ENCODE peak calls at places on chromosomes 1 and 21, in six cellular contexts. One of them, this sample, is unnamed.

GRCh38 chr1:184947497-184948256 is 26.6 kb downstream of the NIBAN1 start:
- DNase-seq in neural progenitor cell: no peak
- DNase-seq in mucosa of descending colon: no peak
- DNase-seq in lung: no peak
- DNase-seq in kidney: no peak
- DNase-seq in left lung: peak; percentile 68
- DNase-seq in this sample: no peak

GRCh38 chr1:153527023-153527724 is 8.6 kb downstream of the S100A6 start:
- DNase-seq in neural progenitor cell: no peak
- DNase-seq in mucosa of descending colon: no peak
- DNase-seq in lung: no peak
- DNase-seq in kidney: no peak
- DNase-seq in left lung: no peak
- DNase-seq in this sample: no peak

GRCh38 chr21:29092102-29092959 is 18.9 kb upstream of the CCT8 start:
- DNase-seq in neural progenitor cell: no peak
- DNase-seq in mucosa of descending colon: no peak
- DNase-seq in lung: no peak
- DNase-seq in kidney: no peak
- DNase-seq in left lung: no peak
- DNase-seq in this sample: no peak

GRCh38 chr1:234921266-234922062 is 207.2 kb downstream of the TOMM20 start:
- DNase-seq in neural progenitor cell: no peak
- DNase-seq in mucosa of descending colon: no peak
- DNase-seq in lung: no peak
- DNase-seq in kidney: peak; percentile 89
- DNase-seq in left lung: no peak
- DNase-seq in this sample: peak; percentile 63

GRCh38 chr1:234961468-234962339 is 166.9 kb downstream of the TOMM20 start:
- DNase-seq in neural progenitor cell: no peak
- DNase-seq in mucosa of descending colon: peak; percentile 76
- DNase-seq in lung: no peak
- DNase-seq in kidney: no peak
- DNase-seq in left lung: no peak
- DNase-seq in this sample: peak; percentile 90

GRCh38 chr1:37602750-37603694 is 7.3 kb upstream of the GNL2 start:
- DNase-seq in neural progenitor cell: peak; percentile 87
- DNase-seq in mucosa of descending colon: peak; percentile 48
- DNase-seq in lung: no peak
- DNase-seq in kidney: no peak
- DNase-seq in left lung: no peak
- DNase-seq in this sample: no peak

GRCh38 chr1:230308039-230308438 is 118.1 kb downstream of the PGBD5 start:
- DNase-seq in neural progenitor cell: no peak
- DNase-seq in mucosa of descending colon: peak; percentile 97
- DNase-seq in lung: peak; percentile 72
- DNase-seq in kidney: peak; percentile 96
- DNase-seq in left lung: peak; percentile 85
- DNase-seq in this sample: peak; percentile 96

GRCh38 chr1:111733183-111733995 is 5.8 kb downstream of the INKA2 start:
- DNase-seq in neural progenitor cell: no peak
- DNase-seq in mucosa of descending colon: peak; percentile 15
- DNase-seq in lung: peak; percentile 66
- DNase-seq in kidney: peak; percentile 82
- DNase-seq in left lung: peak; percentile 78
- DNase-seq in this sample: no peak

GRCh38 chr1:24003331-24003972 is 23.3 kb upstream of the SRSF10 start:
- DNase-seq in neural progenitor cell: peak; percentile 47
- DNase-seq in mucosa of descending colon: no peak
- DNase-seq in lung: no peak
- DNase-seq in kidney: no peak
- DNase-seq in left lung: no peak
- DNase-seq in this sample: no peak

GRCh38 chr1:50735443-50735842 is 224.6 kb downstream of the FAF1 start:
- DNase-seq in neural progenitor cell: peak; percentile 18
- DNase-seq in mucosa of descending colon: peak; percentile 17
- DNase-seq in lung: no peak
- DNase-seq in kidney: no peak
- DNase-seq in left lung: no peak
- DNase-seq in this sample: no peak

GRCh38 chr1:41639332-41639936 is 155.0 kb upstream of the EDN2 start:
- DNase-seq in neural progenitor cell: no peak
- DNase-seq in mucosa of descending colon: peak; percentile 17
- DNase-seq in lung: no peak
- DNase-seq in kidney: no peak
- DNase-seq in left lung: no peak
- DNase-seq in this sample: peak; percentile 6

GRCh38 chr1:39076127-39076798 is 50.1 kb downstream of the NDUFS5 start:
- DNase-seq in neural progenitor cell: no peak
- DNase-seq in mucosa of descending colon: peak; percentile 37
- DNase-seq in lung: no peak
- DNase-seq in kidney: peak; percentile 87
- DNase-seq in left lung: no peak
- DNase-seq in this sample: no peak

GRCh38 chr1:220062629-220063028 is 16.3 kb upstream of the EPRS1 start:
- DNase-seq in neural progenitor cell: no peak
- DNase-seq in mucosa of descending colon: no peak
- DNase-seq in lung: no peak
- DNase-seq in kidney: no peak
- DNase-seq in left lung: no peak
- DNase-seq in this sample: no peak

GRCh38 chr1:70044832-70045231 is 160.5 kb downstream of the LRRC40 start:
- DNase-seq in neural progenitor cell: no peak
- DNase-seq in mucosa of descending colon: no peak
- DNase-seq in lung: no peak
- DNase-seq in kidney: no peak
- DNase-seq in left lung: no peak
- DNase-seq in this sample: peak; percentile 21

GRCh38 chr1:23995431-23995837 is 15.3 kb upstream of the SRSF10 start:
- DNase-seq in neural progenitor cell: no peak
- DNase-seq in mucosa of descending colon: no peak
- DNase-seq in lung: no peak
- DNase-seq in kidney: no peak
- DNase-seq in left lung: no peak
- DNase-seq in this sample: no peak

GRCh38 chr1:53412285-53413174 is 46.7 kb upstream of the DMRTB1 start:
- DNase-seq in neural progenitor cell: no peak
- DNase-seq in mucosa of descending colon: no peak
- DNase-seq in lung: no peak
- DNase-seq in kidney: no peak
- DNase-seq in left lung: no peak
- DNase-seq in this sample: peak; percentile 81

GRCh38 chr1:198669023-198669698 is 30.3 kb downstream of the PTPRC start:
- DNase-seq in neural progenitor cell: no peak
- DNase-seq in mucosa of descending colon: no peak
- DNase-seq in lung: no peak
- DNase-seq in kidney: no peak
- DNase-seq in left lung: no peak
- DNase-seq in this sample: no peak

GRCh38 chr1:7654725-7655124 is 116.4 kb upstream of the VAMP3 start:
- DNase-seq in neural progenitor cell: no peak
- DNase-seq in mucosa of descending colon: no peak
- DNase-seq in lung: no peak
- DNase-seq in kidney: no peak
- DNase-seq in left lung: no peak
- DNase-seq in this sample: no peak

GRCh38 chr1:101485712-101486111 is 248.9 kb downstream of the S1PR1 start:
- DNase-seq in neural progenitor cell: no peak
- DNase-seq in mucosa of descending colon: no peak
- DNase-seq in lung: no peak
- DNase-seq in kidney: no peak
- DNase-seq in left lung: no peak
- DNase-seq in this sample: no peak

GRCh38 chr21:42939581-42940413 is 14.4 kb upstream of the ERVH48-1 start:
- DNase-seq in neural progenitor cell: no peak
- DNase-seq in mucosa of descending colon: peak; percentile 62
- DNase-seq in lung: peak; percentile 84
- DNase-seq in kidney: no peak
- DNase-seq in left lung: no peak
- DNase-seq in this sample: peak; percentile 62

GRCh38 chr1:94892604-94893280 is 34.2 kb downstream of the CNN3 start:
- DNase-seq in neural progenitor cell: no peak
- DNase-seq in mucosa of descending colon: peak; percentile 61
- DNase-seq in lung: no peak
- DNase-seq in kidney: no peak
- DNase-seq in left lung: no peak
- DNase-seq in this sample: no peak

GRCh38 chr1:115213130-115213529 is 123.8 kb upstream of the TSPAN2 start:
- DNase-seq in neural progenitor cell: no peak
- DNase-seq in mucosa of descending colon: no peak
- DNase-seq in lung: no peak
- DNase-seq in kidney: no peak
- DNase-seq in left lung: no peak
- DNase-seq in this sample: no peak

GRCh38 chr1:157133431-157133830 is 4.8 kb downstream of the ETV3 start:
- DNase-seq in neural progenitor cell: no peak
- DNase-seq in mucosa of descending colon: no peak
- DNase-seq in lung: no peak
- DNase-seq in kidney: no peak
- DNase-seq in left lung: no peak
- DNase-seq in this sample: no peak

DNA sequence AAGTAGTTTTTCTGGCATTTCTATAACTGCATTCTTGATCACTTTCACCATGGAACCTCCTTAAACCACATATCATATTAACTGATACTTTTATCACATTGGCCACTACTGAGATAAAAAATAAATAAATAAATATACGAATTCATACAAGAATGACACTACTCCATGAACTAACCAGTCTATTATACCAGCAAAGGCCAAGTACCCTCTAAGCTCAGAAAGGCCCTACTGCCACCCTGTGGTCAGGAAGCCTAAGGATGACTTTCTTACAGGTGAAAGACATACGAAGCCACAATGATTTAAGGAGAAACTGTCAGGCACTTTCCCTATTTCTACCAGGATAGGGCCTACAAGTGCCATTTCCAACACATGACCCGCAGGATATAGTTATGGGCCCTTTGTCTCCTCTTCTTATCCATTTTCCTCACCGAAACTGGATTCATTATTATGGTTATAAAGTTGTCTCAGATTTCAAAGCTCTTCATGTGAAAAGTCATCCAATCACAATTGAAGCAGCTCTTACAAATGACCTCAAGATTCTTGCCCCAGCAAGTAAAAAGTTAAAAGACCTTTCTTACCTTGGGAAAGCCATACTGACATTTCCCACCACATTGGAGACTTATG is 23.9 kb downstream of the DNAJC8 start:
- DNase-seq in neural progenitor cell: peak; percentile 66
- DNase-seq in mucosa of descending colon: peak; percentile 85
- DNase-seq in lung: peak; percentile 52
- DNase-seq in kidney: no peak
- DNase-seq in left lung: no peak
- DNase-seq in this sample: peak; percentile 18
- TF ChIP-seq CTCF in neural progenitor cell: peak; percentile 72
- TF ChIP-seq CTCF in mucosa of descending colon: peak; percentile 53
- TF ChIP-seq CTCF in lung: peak; percentile 64
- TF ChIP-seq CTCF in kidney: peak; percentile 70
- TF ChIP-seq CTCF in left lung: peak; percentile 74
- TF ChIP-seq CTCF in this sample: peak; percentile 81

GRCh38 chr1:42955311-42956063 is 3.2 kb downstream of the SLC2A1 start:
- DNase-seq in neural progenitor cell: peak; percentile 61
- DNase-seq in mucosa of descending colon: no peak
- DNase-seq in lung: no peak
- DNase-seq in kidney: no peak
- DNase-seq in left lung: peak; percentile 11
- DNase-seq in this sample: no peak
- H3K4me3 ChIP-seq in neural progenitor cell: peak overlapping the region; percentile 100
- H3K4me3 ChIP-seq in mucosa of descending colon: no peak overlapping the region
- H3K4me3 ChIP-seq in lung: no peak overlapping the region
- H3K4me3 ChIP-seq in kidney: no peak overlapping the region
- H3K4me3 ChIP-seq in left lung: no peak overlapping the region
- H3K4me3 ChIP-seq in this sample: peak overlapping the region; percentile 100

GRCh38 chr1:81809808-81810207 is 9.1 kb downstream of the ADGRL2 start:
- DNase-seq in neural progenitor cell: no peak
- DNase-seq in mucosa of descending colon: no peak
- DNase-seq in lung: no peak
- DNase-seq in kidney: no peak
- DNase-seq in left lung: no peak
- DNase-seq in this sample: no peak

GRCh38 chr1:81806432-81806770 is 5.7 kb downstream of the ADGRL2 start:
- DNase-seq in neural progenitor cell: no peak
- DNase-seq in mucosa of descending colon: no peak
- DNase-seq in lung: no peak
- DNase-seq in kidney: no peak
- DNase-seq in left lung: no peak
- DNase-seq in this sample: no peak

GRCh38 chr1:81805537-81806431 is 5.0 kb downstream of the ADGRL2 start:
- DNase-seq in neural progenitor cell: no peak
- DNase-seq in mucosa of descending colon: no peak
- DNase-seq in lung: no peak
- DNase-seq in kidney: no peak
- DNase-seq in left lung: no peak
- DNase-seq in this sample: no peak

GRCh38 chr1:81811757-81812371 is 11.1 kb downstream of the ADGRL2 start:
- DNase-seq in neural progenitor cell: no peak
- DNase-seq in mucosa of descending colon: no peak
- DNase-seq in lung: no peak
- DNase-seq in kidney: no peak
- DNase-seq in left lung: no peak
- DNase-seq in this sample: no peak

GRCh38 chr1:81808760-81809159 is 8.0 kb downstream of the ADGRL2 start:
- DNase-seq in neural progenitor cell: peak; percentile 38
- DNase-seq in mucosa of descending colon: no peak
- DNase-seq in lung: no peak
- DNase-seq in kidney: no peak
- DNase-seq in left lung: no peak
- DNase-seq in this sample: no peak
- TF ChIP-seq CTCF in neural progenitor cell: peak; percentile 43
- TF ChIP-seq CTCF in mucosa of descending colon: no peak
- TF ChIP-seq CTCF in lung: no peak
- TF ChIP-seq CTCF in kidney: no peak
- TF ChIP-seq CTCF in left lung: no peak
- TF ChIP-seq CTCF in this sample: peak; percentile 33

DNA sequence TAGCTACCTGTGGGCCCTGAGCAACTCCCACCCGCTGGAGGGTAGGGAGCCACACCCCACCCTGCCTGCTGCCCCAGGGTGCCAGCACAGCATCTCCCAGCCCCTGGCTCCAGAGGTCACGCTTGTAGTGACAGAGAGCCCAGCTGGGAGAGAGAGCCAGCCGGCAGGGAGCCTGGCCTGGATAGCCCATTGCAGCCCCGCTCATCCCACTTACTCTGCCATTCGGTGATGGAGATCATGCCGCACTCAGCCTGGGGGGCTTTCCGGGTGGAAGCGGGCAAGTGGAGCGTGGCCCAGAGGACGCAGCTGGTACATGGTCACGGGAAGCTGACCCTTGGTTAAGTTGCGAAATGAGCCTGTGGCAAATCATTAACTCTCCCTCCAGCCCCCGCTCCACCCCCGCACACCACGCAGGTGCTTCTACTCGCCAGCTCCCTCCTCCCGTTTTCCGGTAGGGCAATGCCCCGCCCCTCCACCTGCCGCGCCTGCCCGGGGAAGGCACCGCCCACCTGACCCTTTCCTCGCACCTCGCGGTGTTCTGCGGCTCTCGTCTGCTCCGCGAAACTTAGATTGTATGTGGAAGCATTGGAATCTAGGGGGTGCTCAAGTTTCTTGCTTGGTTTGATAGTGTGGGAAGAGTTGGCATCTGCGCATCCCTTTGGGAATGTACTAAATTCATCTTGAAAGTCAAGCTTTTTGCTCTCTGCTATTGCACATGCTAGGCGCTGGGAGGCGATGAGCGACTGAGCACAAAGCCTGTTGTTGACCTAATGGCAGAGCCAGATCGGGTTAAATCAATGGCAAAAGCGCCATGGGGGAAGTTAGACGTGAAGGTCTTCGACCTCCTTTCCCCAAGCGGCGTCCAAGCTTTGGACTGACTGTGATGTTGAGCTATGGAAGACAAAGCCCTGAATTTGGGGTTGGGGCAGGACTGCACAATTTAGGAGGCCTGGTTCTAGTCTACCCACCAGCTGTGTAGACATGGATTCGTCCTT is at the start of gene GOLT1A:
- DNase-seq in neural progenitor cell: peak; percentile 84
- DNase-seq in mucosa of descending colon: peak; percentile 90
- DNase-seq in lung: peak; percentile 87
- DNase-seq in kidney: peak; percentile 95
- DNase-seq in left lung: peak; percentile 90
- DNase-seq in this sample: peak; percentile 33
- H3K4me3 ChIP-seq in neural progenitor cell: peak within 1 kb of the TSS; percentile 36
- H3K4me3 ChIP-seq in mucosa of descending colon: no peak within 1 kb of the TSS
- H3K4me3 ChIP-seq in lung: peak within 1 kb of the TSS; percentile 11
- H3K4me3 ChIP-seq in kidney: peak within 1 kb of the TSS; percentile 30
- H3K4me3 ChIP-seq in left lung: peak within 1 kb of the TSS; percentile 38
- H3K4me3 ChIP-seq in this sample: peak within 1 kb of the TSS; percentile 42

This sample was measured in retinal pigment epithelial cell.